ENCODE peak calls at places on chromosomes 13 and 19, in nine cellular contexts. T, F, J, Z, G, Y, Q, S and O are unnamed samples.

GRCh38 chr19:33419763-33420080 is 46.2 kb downstream of the CEBPG start:
- DNase-seq in S (no peak), F (no peak), Y (no peak), G (no peak), Z (no peak), T (no peak), J (no peak), Q (no peak), O (no peak)

GRCh38 chr19:49676136-49676689 is 858 bp upstream of the PRMT1 start:
- DNase-seq in T (peak), S (no peak), Y (peak), G (peak), Z (no peak), J (peak), F (peak), Q (peak), O (peak)

GRCh38 chr13:96091932-96092253 is 2.0 kb downstream of the HS6ST3 start:
- DNase-seq in Y (no peak), T (no peak), G (no peak), F (no peak), S (no peak), Q (no peak), Z (no peak), J (no peak), O (no peak)

GRCh38 chr19:54928299-54928698 is 19.0 kb downstream of the NLRP7 start:
- DNase-seq in G (no peak), J (no peak), Q (no peak), S (no peak), Y (no peak), Z (no peak), F (no peak), T (no peak), O (no peak)

GRCh38 chr13:108044929-108045328 is 170.4 kb downstream of the LIG4 start:
- DNase-seq in T (no peak), J (no peak), S (no peak), Z (no peak), F (no peak), Q (no peak), G (no peak), Y (no peak), O (no peak)

GRCh38 chr13:98937911-98938381 is 39.9 kb downstream of the DOCK9 start:
- DNase-seq in J (no peak), T (no peak), S (no peak), G (no peak), Q (no peak), Y (no peak), F (no peak), Z (no peak), O (no peak)

GRCh38 chr19:38224014-38224862 is at the start of gene DPF1:
- DNase-seq in Z (peak), F (peak), G (peak), S (no peak), J (peak), T (no peak), Q (no peak), Y (peak), O (peak)

GRCh38 chr13:112567161-112567862 is 20.6 kb downstream of the TUBGCP3 start:
- DNase-seq in T (no peak), S (no peak), Y (no peak), Z (no peak), G (no peak), F (no peak), J (no peak), Q (no peak), O (peak)

GRCh38 chr13:102651892-102652291 is 43.0 kb downstream of the METTL21C start:
- DNase-seq in J (no peak), T (no peak), F (peak), Z (no peak), S (no peak), Q (no peak), G (peak), Y (no peak), O (no peak)

GRCh38 chr19:3403489-3404323 is 37.3 kb downstream of the NFIC start:
- DNase-seq in Q (peak), Y (peak), F (peak), T (peak), G (peak), J (no peak), Z (no peak), S (no peak), O (peak)

GRCh38 chr19:38650180-38650775 is 2.8 kb downstream of the ACTN4 start:
- DNase-seq in Y (no peak), G (peak), J (no peak), Z (no peak), Q (peak), F (no peak), S (no peak), T (no peak), O (no peak)